ENCODE peak calls at places on chromosomes 3 and 15, in four cellular contexts. One of them, this sample, is unnamed.

GRCh38 chr15:27237319-27237939 is 266.4 kb downstream of the GABRG3 start:
- DNase-seq in IMR-90: no peak
- DNase-seq in H1: no peak
- DNase-seq in H9: no peak
- DNase-seq in this sample: no peak

GRCh38 chr3:111737712-111738097 is 121.4 kb upstream of the PHLDB2 start:
- DNase-seq in IMR-90: peak; percentile 98
- DNase-seq in H1: no peak
- DNase-seq in H9: no peak
- DNase-seq in this sample: no peak

GRCh38 chr3:142275856-142276255 is 50.5 kb upstream of the GK5 start:
- DNase-seq in IMR-90: peak; percentile 96
- DNase-seq in H1: no peak
- DNase-seq in H9: no peak
- DNase-seq in this sample: no peak

GRCh38 chr15:74817370-74817737 is 4.7 kb downstream of the LMAN1L start:
- DNase-seq in IMR-90: peak; percentile 16
- DNase-seq in H1: no peak
- DNase-seq in H9: peak; percentile 67
- DNase-seq in this sample: peak; percentile 81

GRCh38 chr15:90769375-90769774 is 52.2 kb downstream of the BLM start:
- DNase-seq in IMR-90: no peak
- DNase-seq in H1: no peak
- DNase-seq in H9: no peak
- DNase-seq in this sample: no peak

GRCh38 chr3:127629462-127630403 is 748 bp downstream of the PODXL2 start:
- DNase-seq in IMR-90: no peak
- DNase-seq in H1: no peak
- DNase-seq in H9: no peak
- DNase-seq in this sample: no peak

GRCh38 chr3:14137445-14137844 is 12.6 kb downstream of the TMEM43 start:
- DNase-seq in IMR-90: no peak
- DNase-seq in H1: no peak
- DNase-seq in H9: no peak
- DNase-seq in this sample: no peak

GRCh38 chr15:70035719-70036077 is 62.0 kb downstream of the TLE3 start:
- DNase-seq in IMR-90: no peak
- DNase-seq in H1: no peak
- DNase-seq in H9: no peak
- DNase-seq in this sample: no peak

GRCh38 chr3:81218023-81218422 is 543.4 kb downstream of the GBE1 start:
- DNase-seq in IMR-90: no peak
- DNase-seq in H1: no peak
- DNase-seq in H9: no peak
- DNase-seq in this sample: peak; percentile 26

GRCh38 chr3:150365132-150365604 is 42.9 kb upstream of the TSC22D2 start:
- DNase-seq in IMR-90: peak; percentile 84
- DNase-seq in H1: no peak
- DNase-seq in H9: no peak
- DNase-seq in this sample: no peak

GRCh38 chr3:50515565-50516047 is 12.2 kb upstream of the CACNA2D2 start:
- DNase-seq in IMR-90: no peak
- DNase-seq in H1: peak; percentile 70
- DNase-seq in H9: peak; percentile 88
- DNase-seq in this sample: peak; percentile 82

GRCh38 chr15:93321881-93322282 is 232.9 kb upstream of the RGMA start:
- DNase-seq in IMR-90: no peak
- DNase-seq in H1: no peak
- DNase-seq in H9: no peak
- DNase-seq in this sample: peak; percentile 22

GRCh38 chr15:58136731-58137130 is 1.4 kb upstream of the AQP9 start:
- DNase-seq in IMR-90: no peak
- DNase-seq in H1: no peak
- DNase-seq in H9: no peak
- DNase-seq in this sample: no peak

DNA sequence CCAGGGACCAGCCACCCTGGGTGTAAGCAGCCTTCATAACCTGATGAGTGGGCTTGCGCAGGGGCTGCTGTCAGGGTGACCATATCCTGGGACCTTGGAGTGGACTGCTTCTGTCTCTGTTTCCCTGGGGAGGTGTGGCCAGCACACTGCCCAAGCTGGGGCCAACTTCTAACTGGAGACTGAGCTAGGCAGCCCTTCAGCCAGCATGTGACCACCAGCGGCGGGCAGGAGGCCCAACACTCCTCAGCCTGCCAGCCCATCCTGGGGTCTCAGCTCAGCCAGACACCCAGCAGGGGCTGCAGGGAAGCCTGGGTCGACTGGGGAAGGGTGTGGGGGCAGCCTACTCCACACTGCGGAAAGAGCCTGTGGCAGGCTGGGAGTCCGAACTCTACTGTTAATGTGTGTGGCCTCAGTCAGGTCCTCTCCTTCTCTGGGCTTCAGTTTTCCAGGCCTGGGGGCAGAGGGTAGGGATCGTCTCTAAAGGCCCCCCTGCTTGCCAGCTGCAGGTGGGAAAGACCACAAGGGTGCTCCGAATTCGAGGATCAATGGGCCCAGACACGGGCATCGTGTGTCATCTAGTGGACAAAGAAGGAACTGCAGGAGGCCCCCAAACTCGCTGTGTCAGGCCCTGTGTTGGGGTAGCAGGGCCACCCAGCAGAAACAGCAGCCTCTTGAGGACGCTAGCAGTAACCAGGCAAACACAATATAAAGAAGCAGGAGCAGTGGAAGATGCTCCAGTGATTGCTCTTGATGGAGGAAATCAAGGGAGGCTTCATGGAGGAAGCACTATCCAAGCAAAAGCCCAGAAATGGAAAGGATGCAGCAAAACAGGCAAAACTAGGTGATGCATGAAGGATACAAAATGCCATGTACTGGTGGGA is 2.0 kb upstream of the SEMA3G start:
- DNase-seq in IMR-90: peak; percentile 42
- DNase-seq in H1: peak; percentile 95
- DNase-seq in H9: peak; percentile 88
- DNase-seq in this sample: peak; percentile 87
- H3K56ac ChIP-seq in IMR-90: no peak overlapping the region
- H3K56ac ChIP-seq in H1: no peak overlapping the region
- H3K56ac ChIP-seq in H9: no peak overlapping the region
- H3K56ac ChIP-seq in this sample: no peak overlapping the region

GRCh38 chr3:30003741-30004140 is 602.7 kb upstream of the TGFBR2 start:
- DNase-seq in IMR-90: no peak
- DNase-seq in H1: no peak
- DNase-seq in H9: no peak
- DNase-seq in this sample: no peak
- H3K56ac ChIP-seq in IMR-90: no peak overlapping the region
- H3K56ac ChIP-seq in H1: no peak overlapping the region
- H3K56ac ChIP-seq in H9: no peak overlapping the region
- H3K56ac ChIP-seq in this sample: no peak overlapping the region

GRCh38 chr3:38805765-38806386 is 10.1 kb downstream of the SCN10A start:
- DNase-seq in IMR-90: peak; percentile 74
- DNase-seq in H1: peak; percentile 78
- DNase-seq in H9: peak; percentile 72
- DNase-seq in this sample: peak; percentile 91
- H3K56ac ChIP-seq in IMR-90: no peak overlapping the region
- H3K56ac ChIP-seq in H1: no peak overlapping the region
- H3K56ac ChIP-seq in H9: no peak overlapping the region
- H3K56ac ChIP-seq in this sample: no peak overlapping the region

GRCh38 chr3:32562640-32563039 is 8.0 kb downstream of the DYNC1LI1 start:
- DNase-seq in IMR-90: no peak
- DNase-seq in H1: no peak
- DNase-seq in H9: no peak
- DNase-seq in this sample: no peak

GRCh38 chr3:32568953-32569352 is 1.7 kb downstream of the DYNC1LI1 start:
- DNase-seq in IMR-90: no peak
- DNase-seq in H1: no peak
- DNase-seq in H9: no peak
- DNase-seq in this sample: no peak

GRCh38 chr3:32569540-32570425 is 875 bp downstream of the DYNC1LI1 start:
- DNase-seq in IMR-90: peak; percentile 23
- DNase-seq in H1: peak; percentile 91
- DNase-seq in H9: peak; percentile 93
- DNase-seq in this sample: peak; percentile 92

GRCh38 chr3:32564195-32564594 is 6.5 kb downstream of the DYNC1LI1 start:
- DNase-seq in IMR-90: no peak
- DNase-seq in H1: no peak
- DNase-seq in H9: no peak
- DNase-seq in this sample: no peak
- H3K56ac ChIP-seq in IMR-90: no peak overlapping the region
- H3K56ac ChIP-seq in H1: no peak overlapping the region
- H3K56ac ChIP-seq in H9: no peak overlapping the region
- H3K56ac ChIP-seq in this sample: no peak overlapping the region